ENCODE peak calls at places on chromosome 6, in four cellular contexts. D is Peyer's patch, R is heart left ventricle, E is esophagus squamous epithelium. J is an unnamed sample.

GRCh38 chr6:169936355-169936975 is 185.0 kb downstream of the ERMARD start:
- DNase-seq in D (no peak), R (no peak), E (no peak), J (peak; percentile 75)

GRCh38 chr6:93575495-93575894 is 156.1 kb upstream of the EPHA7 start:
- DNase-seq in D (no peak), R (no peak), E (no peak), J (no peak)

GRCh38 chr6:16999486-17000436 is 102.1 kb upstream of the STMND1 start:
- DNase-seq in D (no peak), R (no peak), E (no peak), J (no peak)

GRCh38 chr6:131744432-131744831 is 33.6 kb upstream of the CTAGE9 start:
- DNase-seq in D (no peak), R (no peak), E (no peak), J (no peak)

GRCh38 chr6:113594726-113595125 is 262.4 kb upstream of the MARCKS start:
- DNase-seq in D (no peak), R (no peak), E (no peak), J (no peak)

GRCh38 chr6:160379464-160379863 is 31.3 kb downstream of the SLC22A3 start:
- DNase-seq in D (no peak), R (no peak), E (no peak), J (no peak)

GRCh38 chr6:73348550-73349204 is 5.4 kb downstream of the DPPA5 start:
- DNase-seq in D (no peak), R (no peak), E (no peak), J (no peak)

GRCh38 chr6:21115111-21115510 is 478.4 kb upstream of the SOX4 start:
- DNase-seq in D (no peak), R (no peak), E (no peak), J (no peak)

GRCh38 chr6:21102624-21103023 is 490.9 kb upstream of the SOX4 start:
- DNase-seq in D (no peak), R (no peak), E (no peak), J (no peak)

GRCh38 chr6:70208235-70208790 is 94.6 kb downstream of the COL9A1 start:
- DNase-seq in D (no peak), R (no peak), E (no peak), J (no peak)

GRCh38 chr6:166815629-166816028 is 140.7 kb downstream of the RNASET2 start:
- DNase-seq in D (no peak), R (no peak), E (no peak), J (no peak)

GRCh38 chr6:169993861-169994481 is 242.5 kb downstream of the ERMARD start:
- DNase-seq in D (no peak), R (no peak), E (no peak), J (peak; percentile 75)

GRCh38 chr6:167787896-167788530 is 38.7 kb upstream of the AFDN start:
- DNase-seq in D (no peak), R (no peak), E (no peak), J (no peak)

GRCh38 chr6:72535124-72535523 is 86.7 kb upstream of the KCNQ5 start:
- DNase-seq in D (no peak), R (no peak), E (no peak), J (no peak)

GRCh38 chr6:90156861-90157260 is 139.8 kb downstream of the BACH2 start:
- DNase-seq in D (no peak), R (no peak), E (no peak), J (no peak)

GRCh38 chr6:20403766-20404640 is 2.3 kb downstream of the E2F3 start:
- DNase-seq in D (peak; percentile 50), R (no peak), E (no peak), J (no peak)

GRCh38 chr6:54860739-54861138 is 14.2 kb downstream of the FAM83B start:
- DNase-seq in D (no peak), R (no peak), E (no peak), J (no peak)

GRCh38 chr6:128005009-128005408 is 104.2 kb upstream of the THEMIS start:
- DNase-seq in D (no peak), R (no peak), E (no peak), J (no peak)

GRCh38 chr6:108597601-108598315 is 37.0 kb downstream of the FOXO3 start:
- DNase-seq in D (no peak), R (no peak), E (no peak), J (no peak)

GRCh38 chr6:136607932-136608772 is 57.9 kb upstream of the MAP7 start:
- DNase-seq in D (peak; percentile 71), R (peak; percentile 60), E (peak; percentile 7), J (no peak)

GRCh38 chr6:43009124-43009523 is 4.6 kb downstream of the MEA1 start:
- DNase-seq in D (peak; percentile 23), R (peak; percentile 65), E (no peak), J (no peak)

GRCh38 chr6:136582702-136583471 is 32.7 kb upstream of the MAP7 start:
- DNase-seq in D (no peak), R (no peak), E (no peak), J (no peak)

GRCh38 chr6:28871335-28872156 is 52.2 kb downstream of the TRIM27 start:
- DNase-seq in D (no peak), R (no peak), E (no peak), J (no peak)

GRCh38 chr6:12291785-12292604 is 1.8 kb downstream of the EDN1 start:
- DNase-seq in D (no peak), R (no peak), E (no peak), J (no peak)

GRCh38 chr6:82022614-82023102 is 224.9 kb downstream of the IBTK start:
- DNase-seq in D (no peak), R (no peak), E (no peak), J (no peak)

GRCh38 chr6:30842754-30843610 is 41.3 kb upstream of the DDR1 start:
- DNase-seq in D (no peak), R (no peak), E (no peak), J (no peak)

GRCh38 chr6:47737406-47737805 is 39.0 kb downstream of the ADGRF4 start:
- DNase-seq in D (no peak), R (no peak), E (no peak), J (no peak)

GRCh38 chr6:87660226-87660886 is 41.7 kb downstream of the AKIRIN2 start:
- DNase-seq in D (no peak), R (no peak), E (no peak), J (no peak)

GRCh38 chr6:168328086-168328485 is 8.5 kb upstream of the DACT2 start:
- DNase-seq in D (no peak), R (no peak), E (no peak), J (no peak)

DNA sequence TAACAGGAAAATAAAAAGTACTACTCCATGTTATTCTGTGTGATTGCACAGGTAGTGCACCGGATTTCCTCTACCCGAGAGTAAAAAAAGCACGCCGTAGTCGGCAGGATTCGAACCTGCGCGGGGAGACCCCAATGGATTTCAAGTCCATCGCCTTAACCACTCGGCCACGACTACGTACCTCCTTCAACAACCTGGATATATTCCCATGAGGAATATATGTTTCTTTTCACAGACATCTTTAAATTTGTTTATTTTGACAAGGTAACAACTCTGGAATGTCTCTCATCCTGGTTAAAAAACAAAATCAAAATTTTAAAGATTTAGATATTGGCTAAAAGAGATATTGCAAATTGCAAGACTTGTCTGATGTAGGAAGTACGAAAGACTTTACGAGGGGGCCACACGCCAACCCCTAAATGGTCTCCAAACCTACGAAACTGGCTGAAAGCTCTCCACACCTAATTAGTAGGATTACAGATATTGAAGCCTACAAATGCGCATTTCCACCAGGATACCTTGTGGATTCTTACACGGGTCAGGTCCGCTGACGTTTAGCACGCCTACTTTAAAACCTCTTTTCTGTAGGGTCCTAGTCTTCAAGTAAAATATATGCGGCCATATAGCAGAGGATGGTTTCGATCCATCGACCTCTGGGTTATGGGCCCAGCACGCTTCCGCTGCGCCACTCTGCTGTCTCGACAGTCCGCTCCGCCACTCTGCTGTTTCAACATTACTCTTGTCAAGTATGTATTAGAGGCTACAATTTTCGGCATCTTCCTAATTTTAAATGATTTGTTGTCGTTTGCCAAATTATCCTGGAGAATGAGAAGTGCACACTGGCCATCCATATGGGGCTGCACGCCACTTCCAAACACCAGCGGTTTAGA is 52.3 kb upstream of the BTN3A2 start:
- DNase-seq in D (peak; percentile 84), R (peak; percentile 60), E (no peak), J (no peak)
- H3K27ac ChIP-seq in D (peak overlapping the region; percentile 47), R (peak overlapping the region; percentile 50), E (peak overlapping the region; percentile 75), J (peak overlapping the region; percentile 52)

DNA sequence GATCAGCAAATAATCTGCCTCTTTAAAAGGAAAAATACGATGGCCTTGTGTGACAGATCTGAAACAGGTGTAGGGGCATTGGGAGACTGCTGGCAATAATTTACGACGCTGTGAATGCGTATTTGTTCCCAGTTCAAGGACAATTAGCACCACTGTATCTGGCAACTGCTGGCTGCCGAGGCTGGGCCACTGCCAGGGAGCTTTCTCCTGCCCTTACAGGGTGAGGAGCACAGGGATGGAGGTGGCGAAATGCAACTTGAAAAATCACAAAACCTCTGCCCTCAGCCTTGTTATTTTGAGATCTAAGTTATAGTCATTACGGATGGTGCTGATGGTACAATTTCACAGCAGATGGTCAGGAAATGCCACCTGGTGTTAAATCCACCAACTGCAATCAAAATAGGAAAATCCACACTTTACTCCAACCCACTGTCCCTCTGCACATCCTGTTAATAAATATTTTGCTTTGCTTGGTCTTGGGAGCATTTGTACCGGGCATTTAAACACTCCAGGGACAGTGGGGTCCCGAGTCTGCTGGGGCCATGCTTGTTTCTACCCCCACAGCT is 6.4 kb downstream of the MYLK4 start:
- DNase-seq in D (no peak), R (peak; percentile 83), E (no peak), J (no peak)
- TF ChIP-seq CTCF in D (no peak), R (peak; percentile 20), E (no peak), J (no peak)

DNA sequence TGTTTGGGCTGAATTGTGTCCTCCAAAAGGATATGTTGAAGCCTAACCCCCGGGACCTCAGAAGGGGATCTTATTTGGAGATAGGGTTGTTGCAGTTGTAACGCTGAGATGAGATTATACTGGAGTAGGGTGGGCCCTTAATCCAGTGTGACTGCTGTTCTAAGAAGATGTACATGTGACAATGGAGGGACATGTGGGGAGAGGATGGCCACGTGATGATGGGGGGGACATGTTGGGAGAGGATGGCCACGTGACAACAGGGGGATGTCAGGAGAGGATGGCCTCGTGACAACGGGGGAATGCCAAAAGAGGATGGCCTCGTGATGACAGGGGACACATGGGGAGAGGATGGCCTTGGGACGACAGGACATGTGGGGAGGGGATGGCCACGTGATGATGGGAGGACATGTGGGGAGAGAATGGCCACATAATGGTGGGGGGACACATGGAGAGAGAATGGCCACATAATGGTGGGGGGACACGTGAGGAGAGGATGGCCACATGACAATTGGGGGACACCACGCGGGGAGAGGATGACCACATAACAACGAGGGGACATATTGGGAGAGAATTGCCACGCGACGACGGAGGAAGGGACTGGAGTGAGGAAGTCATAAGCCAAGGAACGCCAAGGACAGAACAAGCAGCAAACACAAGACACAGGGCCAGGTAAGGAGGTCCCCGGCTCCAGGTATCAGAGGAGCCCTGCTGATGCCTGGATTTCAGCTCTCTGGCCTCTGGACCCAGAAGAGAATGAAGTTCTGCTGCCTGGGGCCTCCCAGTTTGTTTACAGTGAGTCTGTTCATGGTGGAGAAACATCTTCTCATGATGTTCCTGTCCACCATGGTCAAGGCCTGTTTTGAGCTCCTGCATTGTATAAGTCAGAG is 29.2 kb downstream of the SYNJ2 start:
- DNase-seq in D (no peak), R (no peak), E (no peak), J (no peak)
- H3K27ac ChIP-seq in D (no peak overlapping the region), R (peak overlapping the region; percentile 39), E (no peak overlapping the region), J (no peak overlapping the region)

GRCh38 chr6:45947807-45948206 is 67.9 kb downstream of the CLIC5 start:
- DNase-seq in D (no peak), R (no peak), E (no peak), J (no peak)

GRCh38 chr6:45949256-45949655 is 66.4 kb downstream of the CLIC5 start:
- DNase-seq in D (no peak), R (no peak), E (no peak), J (no peak)

GRCh38 chr6:45946887-45947286 is 68.8 kb downstream of the CLIC5 start:
- DNase-seq in D (no peak), R (no peak), E (no peak), J (no peak)

GRCh38 chr6:45942953-45943352 is 72.7 kb downstream of the CLIC5 start:
- DNase-seq in D (no peak), R (no peak), E (no peak), J (no peak)

GRCh38 chr6:45946352-45946751 is 69.3 kb downstream of the CLIC5 start:
- DNase-seq in D (no peak), R (peak; percentile 45), E (no peak), J (no peak)
- TF ChIP-seq CTCF in D (no peak), R (peak; percentile 50), E (no peak), J (no peak)

J was measured in vagina.